ENCODE peak calls at places on chromosomes 13 and 19, in ten cellular contexts. C is fibroblast of mammary gland, F is IMR-90, O is MM.1S, B is dorsolateral prefrontal cortex, X is left ventricle myocardium inferior, J is fibroblast of pulmonary artery, I is uterus, V is epithelial cell of esophagus, H is A549. T is an unnamed sample.

GRCh38 chr13:112124100-112124499 is 57.2 kb downstream of the SOX1 start:
- DNase-seq in F (no peak), J (no peak), O (no peak), B (no peak), V (no peak), X (no peak), C (no peak), H (no peak), I (no peak), T (no peak)

GRCh38 chr13:34826432-34826831 is 115.6 kb upstream of the NBEA start:
- DNase-seq in X (no peak), O (no peak), I (no peak), V (no peak), C (no peak), B (no peak), F (no peak), H (no peak), J (no peak), T (no peak)

GRCh38 chr13:44125943-44126469 is 246.3 kb downstream of the LACC1 start:
- DNase-seq in B (no peak), H (no peak), V (no peak), F (peak; percentile 93), J (no peak), I (no peak), O (no peak), C (peak; percentile 76), X (no peak), T (peak; percentile 29)

GRCh38 chr13:100128838-100129237 is 39.9 kb downstream of the PCCA start:
- DNase-seq in F (no peak), B (no peak), C (no peak), X (no peak), V (no peak), O (no peak), I (no peak), J (no peak), H (no peak), T (no peak)

GRCh38 chr19:55617426-55617825 is 6.9 kb downstream of the ZNF784 start:
- DNase-seq in V (no peak), X (no peak), J (no peak), B (no peak), O (no peak), H (no peak), I (no peak), C (no peak), F (no peak), T (no peak)

GRCh38 chr13:75566658-75567057 is 17.1 kb downstream of the UCHL3 start:
- DNase-seq in V (peak; percentile 62), H (peak; percentile 2), X (no peak), C (peak; percentile 60), J (peak; percentile 80), F (peak; percentile 71), I (no peak), O (no peak), B (no peak), T (no peak)

GRCh38 chr13:52002361-52002760 is 8.9 kb downstream of the ATP7B start:
- DNase-seq in X (no peak), I (no peak), B (no peak), J (no peak), C (no peak), H (no peak), O (no peak), F (no peak), V (peak; percentile 22), T (no peak)

GRCh38 chr13:111049791-111050538 is 65.1 kb upstream of the ARHGEF7 start:
- DNase-seq in F (no peak), I (peak; percentile 43), X (no peak), J (peak; percentile 42), V (peak; percentile 34), B (no peak), C (peak; percentile 34), O (no peak), H (no peak), T (no peak)

GRCh38 chr19:4391701-4392543 is 8.4 kb downstream of the SH3GL1 start:
- DNase-seq in V (peak; percentile 59), O (no peak), J (peak; percentile 79), C (peak; percentile 85), F (peak; percentile 91), X (peak; percentile 53), B (no peak), I (peak; percentile 76), H (no peak), T (no peak)

GRCh38 chr13:111184685-111185401 is 69.7 kb downstream of the ARHGEF7 start:
- DNase-seq in O (peak; percentile 69), I (no peak), F (no peak), H (no peak), V (no peak), B (no peak), X (no peak), C (peak; percentile 32), J (no peak), T (no peak)

GRCh38 chr19:7512400-7512851 is 3.5 kb upstream of the ZNF358 start:
- DNase-seq in C (peak; percentile 25), J (no peak), H (no peak), I (no peak), F (no peak), O (no peak), X (no peak), V (peak; percentile 36), B (no peak), T (no peak)

GRCh38 chr13:38421590-38422560 is 72.2 kb downstream of the UFM1 start:
- DNase-seq in J (peak; percentile 83), C (no peak), B (no peak), O (no peak), X (no peak), I (no peak), V (peak; percentile 45), F (peak; percentile 1), H (no peak), T (no peak)

DNA sequence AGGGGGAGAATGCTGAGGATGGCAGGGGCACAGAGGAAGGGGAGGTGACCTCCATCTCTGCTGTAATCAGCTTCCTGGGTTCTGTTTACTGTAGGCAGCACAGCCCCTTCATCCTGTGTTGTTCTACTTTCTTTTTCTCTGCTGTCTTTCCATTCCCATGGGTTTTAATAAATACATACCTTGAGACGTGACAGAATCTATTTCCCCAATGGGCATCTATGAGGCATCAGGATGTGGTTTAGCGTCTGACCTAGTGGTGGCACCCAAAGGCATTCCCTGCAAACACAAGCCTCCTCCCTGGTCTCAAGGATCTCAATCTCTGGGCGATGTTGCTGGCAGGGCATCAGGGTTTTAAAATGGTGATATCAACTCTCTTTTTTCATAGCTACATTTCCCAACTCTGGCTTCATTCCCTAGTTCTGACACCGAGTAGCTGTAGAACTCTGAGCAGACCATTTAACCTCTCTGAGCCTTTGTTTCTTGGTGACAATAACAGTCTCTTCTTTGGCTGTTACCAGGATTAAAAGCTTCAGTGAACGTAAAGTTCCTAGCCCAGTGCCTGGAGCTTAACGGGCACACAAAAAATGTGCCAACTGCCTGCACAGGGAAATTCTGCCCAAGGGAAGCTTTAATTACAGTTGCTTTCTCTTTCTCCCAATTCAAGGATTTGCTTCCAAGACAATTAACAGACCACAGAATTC is 60.9 kb downstream of the ALOX5AP start:
- DNase-seq in I (no peak), H (peak; percentile 25), X (no peak), V (peak; percentile 75), F (peak; percentile 62), C (peak; percentile 69), J (peak; percentile 59), B (no peak), O (no peak), T (no peak)
- H3K4me3 ChIP-seq in I (no peak overlapping the region), H (no peak overlapping the region), X (peak overlapping the region; percentile 20), V (no peak overlapping the region), F (no peak overlapping the region), C (no peak overlapping the region), J (no peak overlapping the region), B (peak overlapping the region; percentile 58), O (no peak overlapping the region), T (no peak overlapping the region)

GRCh38 chr19:46015080-46015960 is 7.5 kb downstream of the PGLYRP1 start:
- DNase-seq in J (peak; percentile 16), H (peak; percentile 72), V (peak; percentile 83), X (peak; percentile 45), C (peak; percentile 8), O (no peak), B (no peak), I (peak; percentile 55), F (no peak), T (no peak)

GRCh38 chr19:46014534-46014933 is 8.3 kb downstream of the PGLYRP1 start:
- DNase-seq in J (no peak), F (no peak), X (no peak), C (no peak), H (no peak), B (no peak), O (no peak), I (no peak), V (no peak), T (no peak)

GRCh38 chr19:46006411-46006810 is 11.1 kb downstream of the CCDC61 start:
- DNase-seq in B (no peak), I (no peak), X (no peak), F (no peak), O (no peak), J (no peak), H (no peak), V (no peak), C (no peak), T (no peak)

GRCh38 chr19:46009530-46010510 is 13.0 kb downstream of the PGLYRP1 start:
- DNase-seq in J (peak; percentile 82), B (peak; percentile 80), H (peak; percentile 81), O (peak; percentile 30), C (peak; percentile 66), I (peak; percentile 57), X (peak; percentile 61), V (peak; percentile 68), F (peak; percentile 58), T (no peak)
- TF ChIP-seq CTCF in J (peak; percentile 81), B (peak; percentile 85), H (peak; percentile 95), O (peak; percentile 82), C (peak; percentile 68), I (peak; percentile 74), X (peak; percentile 86), V (peak; percentile 86), F (peak; percentile 72), T (peak; percentile 86)

DNA sequence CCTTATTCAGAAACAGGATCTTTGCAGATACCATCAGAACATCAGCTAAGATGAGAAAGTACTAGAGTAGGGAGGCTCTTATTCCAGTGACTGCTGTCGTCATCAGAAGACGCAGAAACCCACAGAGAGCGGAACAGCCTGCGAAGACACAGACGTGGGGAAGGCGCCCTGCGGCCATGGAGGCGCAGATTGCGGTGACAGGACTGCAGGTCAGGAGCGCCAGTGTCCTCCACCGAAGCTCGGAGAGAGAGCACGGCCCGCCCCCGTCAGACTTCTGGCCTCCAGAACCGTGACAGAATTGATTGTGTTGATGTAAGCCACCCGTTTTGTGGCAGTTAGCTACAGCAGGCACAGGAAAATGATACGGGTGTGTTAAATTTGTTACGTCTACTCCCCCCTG is 275.5 kb downstream of the EFNB2 start:
- DNase-seq in X (no peak), I (no peak), B (no peak), J (no peak), C (no peak), V (no peak), F (no peak), H (no peak), O (no peak), T (no peak)
- H3K4me3 ChIP-seq in X (no peak overlapping the region), I (no peak overlapping the region), B (no peak overlapping the region), J (no peak overlapping the region), C (no peak overlapping the region), V (no peak overlapping the region), F (no peak overlapping the region), H (no peak overlapping the region), O (no peak overlapping the region), T (no peak overlapping the region)

DNA sequence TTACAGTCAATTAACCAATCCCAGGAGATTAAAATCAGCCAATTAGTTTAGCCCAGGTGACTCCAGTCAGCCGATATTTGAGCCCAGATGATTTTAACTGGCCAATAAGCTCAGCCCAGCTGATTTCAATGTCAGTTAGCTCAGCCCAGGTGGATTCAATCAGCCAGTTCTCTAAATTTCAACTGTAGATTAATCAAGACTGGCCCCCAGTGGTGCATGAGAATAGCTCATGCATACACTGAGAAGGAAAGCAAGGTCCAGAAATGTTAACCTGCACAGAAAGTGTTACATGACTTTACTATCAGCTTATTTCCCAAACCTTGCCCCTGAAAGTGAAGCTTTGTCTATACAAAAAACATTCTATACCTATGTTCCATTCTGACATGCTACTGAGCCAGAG is 55.4 kb upstream of the ZNF724 start:
- DNase-seq in F (no peak), B (no peak), O (no peak), J (no peak), I (no peak), X (no peak), H (no peak), C (no peak), V (no peak), T (no peak)
- TF ChIP-seq CTCF in F (no peak), B (no peak), O (no peak), J (no peak), I (no peak), X (no peak), H (no peak), C (no peak), V (no peak), T (no peak)

T was measured in AG04449.